ENCODE peak calls at places on chromosomes 2 and 18, in four cellular contexts. J is mammary epithelial cell, M is Peyer's patch, C is right atrium auricular region. K is an unnamed sample.

GRCh38 chr2:169038338-169038757 is 7.2 kb upstream of the ABCB11 start:
- DNase-seq in C (no peak), M (no peak), J (peak; percentile 79), K (no peak)

GRCh38 chr2:178452870-178453269 is 1.7 kb downstream of the PJVK start:
- DNase-seq in J (no peak), M (no peak), C (no peak), K (no peak)

GRCh38 chr18:26617151-26617554 is 68.8 kb upstream of the KCTD1 start:
- DNase-seq in J (peak; percentile 93), C (no peak), M (no peak), K (no peak)

GRCh38 chr2:134218928-134219707 is 34.8 kb upstream of the MGAT5 start:
- DNase-seq in J (no peak), C (no peak), M (peak; percentile 74), K (peak; percentile 58)

GRCh38 chr2:190344275-190344827 is 962 bp downstream of the INPP1 start:
- DNase-seq in M (no peak), J (peak; percentile 60), C (peak; percentile 68), K (no peak)

GRCh38 chr2:165682546-165682945 is 111.5 kb downstream of the GALNT3 start:
- DNase-seq in C (no peak), M (no peak), J (no peak), K (no peak)

GRCh38 chr18:489244-490023 is 11.1 kb downstream of the COLEC12 start:
- DNase-seq in M (no peak), J (no peak), C (no peak), K (no peak)

GRCh38 chr2:109131777-109132176 is 2.8 kb downstream of the SH3RF3 start:
- DNase-seq in C (peak; percentile 21), M (no peak), J (no peak), K (no peak)

GRCh38 chr2:201656102-201656501 is 12.8 kb upstream of the TMEM237 start:
- DNase-seq in M (no peak), C (no peak), J (no peak), K (no peak)

GRCh38 chr2:200509608-200510433 is at the start of gene KCTD18:
- DNase-seq in C (peak; percentile 86), M (peak; percentile 95), J (peak; percentile 74), K (peak; percentile 96)

GRCh38 chr18:74625157-74625556 is 27.5 kb downstream of the ZNF407 start:
- DNase-seq in C (no peak), M (no peak), J (no peak), K (no peak)

GRCh38 chr2:151106805-151107490 is 154.7 kb downstream of the RBM43 start:
- DNase-seq in M (no peak), C (no peak), J (peak; percentile 44), K (no peak)

GRCh38 chr2:108920686-108921085 is 68.3 kb downstream of the EDAR start:
- DNase-seq in M (no peak), J (no peak), C (no peak), K (no peak)

GRCh38 chr2:23954325-23955014 is 14.2 kb downstream of the UBXN2A start:
- DNase-seq in C (no peak), J (no peak), M (no peak), K (no peak)

GRCh38 chr2:211802611-211803010 is 736.0 kb downstream of the ERBB4 start:
- DNase-seq in J (no peak), M (no peak), C (no peak), K (no peak)

GRCh38 chr18:9869713-9870430 is 15.9 kb upstream of the TXNDC2 start:
- DNase-seq in J (peak; percentile 63), C (no peak), M (no peak), K (no peak)

GRCh38 chr2:2742745-2743144 is 411.7 kb upstream of the MYT1L start:
- DNase-seq in C (no peak), M (no peak), J (peak; percentile 24), K (no peak)

GRCh38 chr2:113128386-113128664 is 927 bp downstream of the IL1RN start:
- DNase-seq in J (no peak), C (peak; percentile 26), M (no peak), K (no peak)

GRCh38 chr2:5766051-5766450 is 73.9 kb downstream of the SOX11 start:
- DNase-seq in J (no peak), C (no peak), M (no peak), K (no peak)

GRCh38 chr2:96260404-96261260 is 5.2 kb downstream of the TMEM127 start:
- DNase-seq in M (peak; percentile 77), J (peak; percentile 80), C (peak; percentile 80), K (peak; percentile 68)

GRCh38 chr2:96261328-96262003 is 4.3 kb downstream of the TMEM127 start:
- DNase-seq in C (no peak), M (no peak), J (no peak), K (no peak)

GRCh38 chr2:96259497-96259921 is 6.3 kb downstream of the TMEM127 start:
- DNase-seq in M (peak; percentile 83), C (no peak), J (no peak), K (no peak)

GRCh38 chr2:96256611-96257113 is 9.1 kb downstream of the TMEM127 start:
- DNase-seq in C (no peak), M (no peak), J (no peak), K (peak; percentile 47)

DNA sequence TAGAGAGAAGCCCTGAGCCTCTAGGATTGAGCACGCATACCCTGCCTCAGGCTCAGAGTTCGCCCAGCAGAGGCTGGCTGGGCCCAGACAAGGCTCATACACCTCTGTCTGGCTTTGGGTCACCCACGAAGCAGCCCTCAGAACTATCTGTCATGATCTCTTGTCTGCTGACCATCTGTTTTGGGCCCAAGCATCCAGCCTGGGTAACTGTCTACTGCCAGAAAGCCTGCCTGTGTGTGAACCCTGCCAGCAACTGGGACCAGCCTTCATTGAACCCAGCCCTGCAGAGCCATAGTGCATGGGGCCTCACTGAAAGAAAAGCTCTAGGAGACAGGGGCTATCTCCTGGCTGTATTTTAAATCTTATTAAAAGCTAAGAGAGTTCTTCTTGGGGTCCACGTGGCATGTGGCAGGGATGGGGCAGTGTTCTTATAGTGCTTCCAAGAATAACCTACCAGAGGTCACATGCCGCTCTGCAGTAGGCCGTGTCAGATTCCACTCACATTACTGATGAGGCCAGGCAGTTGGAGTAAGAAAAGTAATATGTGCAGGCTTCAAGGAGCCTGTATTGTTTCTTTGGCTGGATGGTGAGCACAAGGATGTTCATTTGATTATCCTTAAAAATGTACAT is 7.3 kb downstream of the TMEM127 start:
- DNase-seq in J (no peak), M (no peak), C (no peak), K (no peak)
- H3K4me1 ChIP-seq in J (peaks cover 20% of the 10 kb centered on the region), M (peaks cover 18% of the 10 kb centered on the region), C (peaks cover 98% of the 10 kb centered on the region), K (peaks cover 3% of the 10 kb centered on the region)

GRCh38 chr2:127094509-127095366 is 12.2 kb downstream of the BIN1 start:
- DNase-seq in M (peak; percentile 74), C (no peak), J (no peak), K (peak; percentile 62)
- H3K4me1 ChIP-seq in M (no peaks in the 10 kb centered on the region), C (peaks cover 11% of the 10 kb centered on the region), J (no peaks in the 10 kb centered on the region), K (no peaks in the 10 kb centered on the region)

DNA sequence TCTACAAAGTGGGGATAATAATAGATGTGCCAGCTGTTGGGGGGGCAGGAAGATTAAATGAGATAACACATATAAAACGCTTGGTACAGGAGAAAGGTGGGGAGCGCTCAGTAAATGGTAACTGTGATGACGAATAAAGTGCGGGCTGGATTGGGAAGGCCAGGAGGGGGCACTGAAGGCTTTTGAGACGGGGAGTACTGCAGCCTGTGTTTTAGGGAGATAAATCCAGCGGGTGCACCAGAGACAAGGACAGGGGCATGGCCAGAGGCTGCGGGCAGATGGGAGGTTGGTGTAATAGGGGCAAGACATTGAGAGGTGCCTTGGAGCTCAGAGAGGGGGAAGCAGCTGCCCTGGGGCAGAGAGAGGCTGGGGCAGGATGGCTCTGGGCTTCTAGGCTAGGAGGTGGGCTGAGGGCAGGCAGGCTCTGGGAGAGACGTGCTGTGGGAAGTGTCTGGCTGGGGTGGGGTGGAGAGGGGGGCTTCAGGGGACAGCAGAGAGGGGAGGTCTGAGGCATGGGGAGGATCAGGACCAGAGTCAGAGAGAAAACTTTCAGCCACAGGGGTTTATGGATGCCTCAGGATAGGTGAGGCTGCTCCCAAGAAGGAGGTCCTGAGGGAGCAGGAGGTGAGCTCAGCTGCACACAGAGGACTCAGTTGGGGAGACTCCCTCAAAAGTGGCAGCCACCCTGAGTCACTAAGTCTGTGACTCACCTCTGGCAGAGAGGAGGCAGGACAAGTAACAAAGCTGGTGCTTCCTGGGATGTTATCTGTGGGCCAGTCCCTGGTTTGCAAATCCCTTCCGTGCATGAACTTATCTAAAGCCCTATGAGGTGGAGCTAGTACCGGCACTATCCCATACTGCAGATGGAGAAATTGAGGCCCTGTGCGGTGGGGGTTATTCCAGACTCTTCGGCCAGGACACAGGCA is 18.9 kb downstream of the TEX44 start:
- DNase-seq in J (peak; percentile 96), C (peak; percentile 76), M (no peak), K (no peak)
- H3K4me1 ChIP-seq in J (peaks cover 37% of the 10 kb centered on the region), C (peaks cover 46% of the 10 kb centered on the region), M (peaks cover 25% of the 10 kb centered on the region), K (no peaks in the 10 kb centered on the region)

GRCh38 chr2:159608723-159609308 is 7.5 kb downstream of the BAZ2B start:
- DNase-seq in M (no peak), J (no peak), C (no peak), K (no peak)
- H3K4me1 ChIP-seq in M (no peaks in the 10 kb centered on the region), J (peaks cover 15% of the 10 kb centered on the region), C (peaks cover 57% of the 10 kb centered on the region), K (peaks cover 3% of the 10 kb centered on the region)

GRCh38 chr18:22469061-22469689 is 51.5 kb upstream of the CTAGE1 start:
- DNase-seq in C (no peak), M (no peak), J (no peak), K (no peak)

GRCh38 chr18:22468554-22468891 is 50.8 kb upstream of the CTAGE1 start:
- DNase-seq in M (no peak), J (no peak), C (no peak), K (no peak)

GRCh38 chr18:22466608-22467390 is 49.1 kb upstream of the CTAGE1 start:
- DNase-seq in M (no peak), J (peak; percentile 93), C (no peak), K (peak; percentile 62)

GRCh38 chr18:22465859-22466602 is 48.3 kb upstream of the CTAGE1 start:
- DNase-seq in C (peak; percentile 84), M (no peak), J (peak; percentile 98), K (peak; percentile 65)

GRCh38 chr18:22467760-22468553 is 50.2 kb upstream of the CTAGE1 start:
- DNase-seq in J (peak; percentile 99), C (no peak), M (no peak), K (peak; percentile 84)
- H3K4me1 ChIP-seq in J (peaks cover 22% of the 10 kb centered on the region), C (peaks cover 67% of the 10 kb centered on the region), M (no peaks in the 10 kb centered on the region), K (peaks cover 4% of the 10 kb centered on the region)

DNA sequence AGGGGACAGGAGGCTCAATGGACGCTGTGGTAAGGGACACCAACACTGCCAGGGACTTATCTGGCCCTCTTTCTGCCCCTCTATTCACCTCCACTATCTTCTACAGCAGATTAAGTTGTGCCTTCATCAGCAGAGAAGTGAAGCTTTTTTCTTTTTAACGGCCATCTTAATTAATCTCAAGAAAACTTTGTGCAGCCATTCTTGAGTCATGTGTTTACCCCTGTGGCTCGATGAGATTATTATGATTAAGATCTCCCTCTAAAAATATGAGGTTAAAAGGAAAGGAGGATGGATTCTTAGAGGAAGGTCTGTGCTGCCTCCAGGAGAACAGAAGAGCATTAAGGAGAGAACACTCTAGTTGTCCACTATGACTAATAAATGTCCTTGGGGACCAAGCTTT is 32.4 kb upstream of the DSC1 start:
- DNase-seq in M (no peak), J (no peak), C (no peak), K (no peak)
- H3K4me1 ChIP-seq in M (no peaks in the 10 kb centered on the region), J (peaks cover 33% of the 10 kb centered on the region), C (no peaks in the 10 kb centered on the region), K (no peaks in the 10 kb centered on the region)

GRCh38 chr2:36477744-36478143 is 120.2 kb downstream of the FEZ2 start:
- DNase-seq in C (no peak), M (no peak), J (no peak), K (no peak)
- H3K4me1 ChIP-seq in C (peaks cover 22% of the 10 kb centered on the region), M (no peaks in the 10 kb centered on the region), J (peaks cover 21% of the 10 kb centered on the region), K (peaks cover 9% of the 10 kb centered on the region)

GRCh38 chr18:59853380-59853779 is 46.4 kb upstream of the PMAIP1 start:
- DNase-seq in C (no peak), M (no peak), J (no peak), K (no peak)
- H3K4me1 ChIP-seq in C (no peaks in the 10 kb centered on the region), M (no peaks in the 10 kb centered on the region), J (no peaks in the 10 kb centered on the region), K (no peaks in the 10 kb centered on the region)